ENCODE peak calls at places on chromosomes 3 and 15, in five cellular contexts. N is psoas muscle, Q is fibroblast of pulmonary artery, T is RWPE2, B is Peyer's patch. O is an unnamed sample.
A peak's percentile ranks its signal among the peaks of the same experiment; 100 is the strongest.

GRCh38 chr15:63091679-63092078 is 30.0 kb upstream of the LACTB start:
- DNase-seq in N (no peak), B (no peak), Q (no peak), T (no peak), O (no peak)

GRCh38 chr15:44536298-44536961 is 517 bp upstream of the EIF3J start:
- DNase-seq in T (peak; percentile 93), B (peak; percentile 93), Q (no peak), N (peak; percentile 84), O (peak; percentile 85)

GRCh38 chr15:31501074-31501473 is 174.4 kb downstream of the KLF13 start:
- DNase-seq in T (no peak), N (no peak), Q (no peak), B (no peak), O (no peak)

GRCh38 chr15:73392025-73392424 is 23.3 kb upstream of the HCN4 start:
- DNase-seq in N (no peak), T (no peak), B (no peak), Q (no peak), O (no peak)

GRCh38 chr3:48129921-48130320 is 58.3 kb downstream of the CDC25A start:
- DNase-seq in Q (no peak), B (no peak), T (no peak), N (no peak), O (no peak)

GRCh38 chr3:69116897-69117296 is 5.5 kb downstream of the LMOD3 start:
- DNase-seq in Q (no peak), T (no peak), N (no peak), B (no peak), O (peak; percentile 34)

GRCh38 chr15:69806287-69806915 is 291.3 kb downstream of the TLE3 start:
- DNase-seq in N (no peak), T (no peak), B (no peak), Q (no peak), O (no peak)

GRCh38 chr15:79192462-79193036 is 90.0 kb upstream of the ANKRD34C start:
- DNase-seq in Q (no peak), T (no peak), B (no peak), N (no peak), O (no peak)

GRCh38 chr3:90033242-90033641 is 925.8 kb downstream of the EPHA3 start:
- DNase-seq in T (no peak), B (no peak), Q (no peak), N (no peak), O (no peak)

GRCh38 chr15:67863442-67863987 is 23.7 kb upstream of the RNU6-1 start:
- DNase-seq in T (peak; percentile 80), B (peak; percentile 87), N (peak; percentile 82), Q (peak; percentile 79), O (peak; percentile 63)

GRCh38 chr3:5314897-5315296 is 127.4 kb downstream of the EDEM1 start:
- DNase-seq in B (no peak), T (no peak), N (no peak), Q (no peak), O (no peak)

GRCh38 chr3:121942116-121942786 is 48.0 kb downstream of the SLC15A2 start:
- DNase-seq in B (no peak), N (no peak), Q (no peak), T (no peak), O (peak; percentile 84)

GRCh38 chr15:29454506-29454905 is 184.9 kb upstream of the NSMCE3 start:
- DNase-seq in B (no peak), Q (no peak), T (peak; percentile 37), N (no peak), O (no peak)

GRCh38 chr15:94671845-94672524 is 440.6 kb downstream of the MCTP2 start:
- DNase-seq in Q (peak; percentile 38), T (no peak), B (no peak), N (no peak), O (no peak)

GRCh38 chr15:22839046-22839705 is 710 bp downstream of the NIPA2 start:
- DNase-seq in T (no peak), B (no peak), N (no peak), Q (peak; percentile 20), O (no peak)

GRCh38 chr3:54900954-54901591 is 26.8 kb downstream of the LRTM1 start:
- DNase-seq in Q (no peak), N (no peak), T (no peak), B (no peak), O (no peak)

GRCh38 chr3:13827699-13828098 is 52.2 kb downstream of the WNT7A start:
- DNase-seq in B (no peak), Q (no peak), N (no peak), T (no peak), O (no peak)

GRCh38 chr3:127951276-127951675 is 36.2 kb downstream of the KBTBD12 start:
- DNase-seq in N (no peak), B (no peak), Q (no peak), T (no peak), O (peak; percentile 26)

GRCh38 chr15:95556866-95557225 is 773.7 kb upstream of the NR2F2 start:
- DNase-seq in Q (peak; percentile 52), T (no peak), B (no peak), N (no peak), O (no peak)

GRCh38 chr3:5136619-5137429 is 14.7 kb downstream of the ARL8B start:
- DNase-seq in B (no peak), T (no peak), Q (peak; percentile 37), N (no peak), O (peak; percentile 83)

GRCh38 chr3:153277029-153277428 is 115.0 kb downstream of the RAP2B start:
- DNase-seq in B (no peak), T (no peak), N (no peak), Q (no peak), O (peak; percentile 95)

GRCh38 chr3:107064445-107065060 is 312.7 kb upstream of the CCDC54 start:
- DNase-seq in T (no peak), B (peak; percentile 75), N (peak; percentile 22), Q (peak; percentile 89), O (peak; percentile 79)

GRCh38 chr15:25739687-25740121 is 123.4 kb downstream of the ATP10A start:
- DNase-seq in B (peak; percentile 60), N (no peak), Q (peak; percentile 42), T (no peak), O (no peak)

GRCh38 chr3:6921041-6921440 is 60.1 kb downstream of the GRM7 start:
- DNase-seq in B (no peak), Q (no peak), T (no peak), N (no peak), O (no peak)

GRCh38 chr3:116469546-116469945 is 24.3 kb upstream of the LSAMP start:
- DNase-seq in B (no peak), Q (no peak), T (no peak), N (no peak), O (no peak)

GRCh38 chr3:177318559-177318958 is 121.3 kb upstream of the TBL1XR1 start:
- DNase-seq in T (no peak), N (no peak), B (no peak), Q (no peak), O (no peak)
- H3K4me3 ChIP-seq in T (no peak overlapping the region), N (no peak overlapping the region), B (no peak overlapping the region), Q (no peak overlapping the region), O (no peak overlapping the region)

GRCh38 chr15:70873232-70874054 is 18.8 kb downstream of the THAP10 start:
- DNase-seq in B (no peak), Q (no peak), T (no peak), N (no peak), O (no peak)

GRCh38 chr15:70876683-70877082 is 15.6 kb downstream of the THAP10 start:
- DNase-seq in B (no peak), Q (no peak), N (no peak), T (no peak), O (no peak)

GRCh38 chr15:70879386-70879785 is 12.8 kb downstream of the THAP10 start:
- DNase-seq in N (no peak), B (no peak), Q (peak; percentile 46), T (no peak), O (no peak)

GRCh38 chr15:70876011-70876410 is 16.2 kb downstream of the THAP10 start:
- DNase-seq in N (no peak), B (no peak), T (no peak), Q (no peak), O (no peak)

GRCh38 chr15:70875001-70875782 is 17.0 kb downstream of the THAP10 start:
- DNase-seq in T (no peak), B (no peak), N (no peak), Q (peak; percentile 73), O (peak; percentile 29)
- TF ChIP-seq CTCF in T (peak; percentile 99), B (no peak), N (peak; percentile 45), Q (peak; percentile 76), O (peak; percentile 62)

DNA sequence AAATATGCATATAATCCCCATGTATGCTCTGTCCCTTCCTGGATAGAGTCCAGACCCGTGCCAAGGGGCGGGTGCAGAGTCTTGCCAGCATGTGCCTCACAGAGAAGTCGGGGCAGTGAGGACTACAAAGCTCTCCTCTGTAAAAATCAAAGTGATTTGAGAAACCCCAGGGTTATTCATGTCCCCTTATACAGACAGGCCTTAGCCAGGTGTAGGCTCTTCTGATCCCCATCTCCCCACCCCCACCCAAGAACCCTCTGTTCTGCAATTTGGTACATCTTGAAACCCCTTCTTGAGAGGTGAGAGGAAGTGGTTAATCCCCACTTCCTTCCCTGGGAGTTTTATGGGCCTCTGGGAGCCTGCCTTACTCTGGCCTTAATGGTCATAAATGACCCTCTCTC is 24.7 kb downstream of the TRIM71 start:
- DNase-seq in B (no peak), N (no peak), Q (no peak), T (no peak), O (no peak)
- H3K4me3 ChIP-seq in B (no peak overlapping the region), N (no peak overlapping the region), Q (no peak overlapping the region), T (no peak overlapping the region), O (no peak overlapping the region)

GRCh38 chr3:16511561-16512434 is 1.7 kb downstream of the RFTN1 start:
- DNase-seq in T (no peak), Q (peak; percentile 86), B (peak; percentile 91), N (peak; percentile 63), O (peak; percentile 50)
- TF ChIP-seq CTCF in T (no peak), Q (no peak), B (no peak), N (no peak), O (no peak)

DNA sequence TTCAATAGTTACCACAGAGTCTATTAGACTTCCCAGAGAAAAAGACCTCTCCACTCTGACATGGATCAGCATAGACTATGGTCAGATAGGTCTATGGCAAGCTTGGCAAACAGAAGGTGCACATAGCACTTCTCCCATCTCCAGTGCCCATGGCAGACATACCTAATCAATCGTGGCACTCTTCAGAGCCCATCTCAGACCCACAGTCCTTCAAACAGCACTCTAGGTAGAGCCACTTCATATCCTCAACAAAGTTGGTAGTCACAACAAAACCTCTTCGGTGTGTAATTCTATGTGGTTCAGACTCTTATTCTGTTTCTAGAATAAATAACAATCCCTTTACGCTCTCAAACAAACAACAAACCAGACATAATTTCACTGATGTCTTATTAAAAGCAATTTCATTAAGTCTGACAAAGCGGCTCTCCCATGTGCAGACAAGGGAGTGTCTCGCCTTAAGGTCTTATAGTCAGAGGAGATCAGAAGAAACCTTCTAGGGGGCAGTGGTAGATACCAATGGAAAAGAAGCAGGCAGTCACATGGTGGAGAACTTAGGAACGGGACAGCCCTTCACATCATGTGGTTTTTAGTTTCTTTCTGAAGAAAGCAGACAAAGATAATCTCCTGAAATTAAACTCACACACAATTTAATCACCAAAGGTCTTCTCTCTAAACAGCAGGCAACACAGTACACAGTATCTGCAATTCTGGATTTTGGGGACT is 483.4 kb downstream of the FOXP1 start:
- DNase-seq in N (no peak), B (no peak), Q (no peak), T (no peak), O (no peak)
- H3K4me3 ChIP-seq in N (no peak overlapping the region), B (no peak overlapping the region), Q (no peak overlapping the region), T (no peak overlapping the region), O (no peak overlapping the region)

GRCh38 chr3:171195686-171196085 is 169.2 kb upstream of the SLC2A2 start:
- DNase-seq in B (no peak), Q (peak; percentile 39), T (no peak), N (no peak), O (peak; percentile 61)
- TF ChIP-seq CTCF in B (no peak), Q (peak; percentile 24), T (peak; percentile 28), N (no peak), O (peak; percentile 22)